ENCODE peak calls at places on chromosomes 13 and 19, in eight cellular contexts. C is immature natural killer cell; W is OCI-LY7; K is CD4-positive, alpha-beta T cell; Z is NB4; N is hippocampal formation; E is nephron progenitor cell; U is Daoy. T is an unnamed sample.

GRCh38 chr13:19181021-19181620 is 503 bp downstream of the TUBA3C start:
- DNase-seq in U (no peak), K (no peak), W (no peak), E (no peak), N (no peak), C (no peak), Z (no peak), T (no peak)

GRCh38 chr19:33171916-33172359 is 22.2 kb upstream of the LRP3 start:
- DNase-seq in N (no peak), K (no peak), U (no peak), C (no peak), Z (no peak), W (no peak), E (no peak), T (no peak)

GRCh38 chr19:7522072-7522922 is at the start of gene MCOLN1:
- DNase-seq in U (peak; percentile 99), K (peak; percentile 99), Z (peak; percentile 97), E (peak; percentile 100), N (peak; percentile 94), W (peak; percentile 99), C (peak; percentile 99), T (peak; percentile 100)

GRCh38 chr19:12195501-12195860 is 32.6 kb downstream of the ZNF136 start:
- DNase-seq in C (no peak), K (no peak), W (no peak), U (no peak), N (no peak), E (no peak), Z (no peak), T (no peak)

GRCh38 chr19:46345157-46345556 is 1.7 kb upstream of the PPP5C start:
- DNase-seq in K (no peak), C (no peak), U (no peak), E (no peak), Z (no peak), N (no peak), W (no peak), T (no peak)

GRCh38 chr19:54518844-54519243 is 16.2 kb downstream of the LAIR2 start:
- DNase-seq in N (no peak), Z (peak; percentile 20), C (no peak), W (no peak), E (no peak), U (peak; percentile 81), K (no peak), T (no peak)

GRCh38 chr13:22235950-22236290 is 565.0 kb downstream of the FGF9 start:
- DNase-seq in K (no peak), C (no peak), U (no peak), Z (no peak), N (no peak), W (no peak), E (no peak), T (no peak)

GRCh38 chr19:49347835-49348234 is 12.6 kb downstream of the CD37 start:
- DNase-seq in U (peak; percentile 58), W (peak; percentile 83), N (no peak), Z (peak; percentile 35), E (no peak), C (no peak), K (no peak), T (peak; percentile 94)